ENCODE peak calls at places on chromosomes 7 and 10, in four cellular contexts. One of them, this sample, is unnamed.

GRCh38 chr10:103671561-103671960 is 178.1 kb downstream of the NEURL1 start:
- DNase-seq in CD8-positive, alpha-beta memory T cell: no peak
- DNase-seq in heart right ventricle: no peak
- DNase-seq in GM23248: no peak
- DNase-seq in this sample: no peak

GRCh38 chr10:30631188-30631587 is 1.6 kb upstream of the LYZL2 start:
- DNase-seq in GM23248: no peak
- DNase-seq in CD8-positive, alpha-beta memory T cell: no peak
- DNase-seq in heart right ventricle: no peak
- DNase-seq in this sample: no peak

GRCh38 chr10:48516878-48517277 is 88.0 kb downstream of the ARHGAP22 start:
- DNase-seq in CD8-positive, alpha-beta memory T cell: no peak
- DNase-seq in GM23248: no peak
- DNase-seq in heart right ventricle: no peak
- DNase-seq in this sample: no peak

GRCh38 chr7:22156205-22156604 is 200.7 kb downstream of the RAPGEF5 start:
- DNase-seq in CD8-positive, alpha-beta memory T cell: no peak
- DNase-seq in heart right ventricle: no peak
- DNase-seq in GM23248: peak; percentile 91
- DNase-seq in this sample: no peak

GRCh38 chr10:28327494-28327886 is 24.6 kb upstream of the MPP7 start:
- DNase-seq in CD8-positive, alpha-beta memory T cell: no peak
- DNase-seq in heart right ventricle: no peak
- DNase-seq in GM23248: peak; percentile 55
- DNase-seq in this sample: no peak

GRCh38 chr7:151795168-151795754 is 81.7 kb downstream of the PRKAG2 start:
- DNase-seq in GM23248: no peak
- DNase-seq in heart right ventricle: no peak
- DNase-seq in CD8-positive, alpha-beta memory T cell: peak; percentile 38
- DNase-seq in this sample: no peak

GRCh38 chr10:119871881-119872609 is 598 bp downstream of the MCMBP start:
- DNase-seq in heart right ventricle: peak; percentile 56
- DNase-seq in GM23248: peak; percentile 64
- DNase-seq in CD8-positive, alpha-beta memory T cell: peak; percentile 50
- DNase-seq in this sample: peak; percentile 88

GRCh38 chr10:35268323-35268722 is 68.0 kb upstream of the CCNY start:
- DNase-seq in CD8-positive, alpha-beta memory T cell: no peak
- DNase-seq in GM23248: no peak
- DNase-seq in heart right ventricle: no peak
- DNase-seq in this sample: no peak

GRCh38 chr7:139133335-139134139 is 24.0 kb upstream of the ZC3HAV1 start:
- DNase-seq in heart right ventricle: peak; percentile 87
- DNase-seq in CD8-positive, alpha-beta memory T cell: peak; percentile 83
- DNase-seq in GM23248: peak; percentile 96
- DNase-seq in this sample: peak; percentile 92

GRCh38 chr7:100686201-100686821 is 7.7 kb downstream of the GIGYF1 start:
- DNase-seq in heart right ventricle: no peak
- DNase-seq in CD8-positive, alpha-beta memory T cell: no peak
- DNase-seq in GM23248: no peak
- DNase-seq in this sample: no peak
- H3K4me1 ChIP-seq in heart right ventricle: peaks cover 17% of the 10 kb centered on the region
- H3K4me1 ChIP-seq in CD8-positive, alpha-beta memory T cell: peaks cover 11% of the 10 kb centered on the region
- H3K4me1 ChIP-seq in GM23248: peaks cover 8% of the 10 kb centered on the region
- H3K4me1 ChIP-seq in this sample: peaks cover 6% of the 10 kb centered on the region

GRCh38 chr7:6482743-6483119 is 35.0 kb upstream of the DAGLB start:
- DNase-seq in GM23248: peak; percentile 33
- DNase-seq in heart right ventricle: no peak
- DNase-seq in CD8-positive, alpha-beta memory T cell: no peak
- DNase-seq in this sample: no peak

GRCh38 chr7:6481445-6481844 is 33.7 kb upstream of the DAGLB start:
- DNase-seq in GM23248: no peak
- DNase-seq in CD8-positive, alpha-beta memory T cell: no peak
- DNase-seq in heart right ventricle: no peak
- DNase-seq in this sample: no peak

GRCh38 chr7:6480323-6480660 is 32.5 kb upstream of the DAGLB start:
- DNase-seq in GM23248: peak; percentile 54
- DNase-seq in CD8-positive, alpha-beta memory T cell: no peak
- DNase-seq in heart right ventricle: no peak
- DNase-seq in this sample: no peak

GRCh38 chr7:6479067-6479466 is 31.3 kb upstream of the DAGLB start:
- DNase-seq in CD8-positive, alpha-beta memory T cell: no peak
- DNase-seq in heart right ventricle: no peak
- DNase-seq in GM23248: no peak
- DNase-seq in this sample: no peak

GRCh38 chr7:6482307-6482706 is 34.6 kb upstream of the DAGLB start:
- DNase-seq in GM23248: peak; percentile 37
- DNase-seq in CD8-positive, alpha-beta memory T cell: no peak
- DNase-seq in heart right ventricle: no peak
- DNase-seq in this sample: no peak
- H3K4me3 ChIP-seq in GM23248: peak overlapping the region; percentile 90
- H3K4me3 ChIP-seq in CD8-positive, alpha-beta memory T cell: no peak overlapping the region
- H3K4me3 ChIP-seq in heart right ventricle: peak overlapping the region; percentile 85
- H3K4me3 ChIP-seq in this sample: no peak overlapping the region

DNA sequence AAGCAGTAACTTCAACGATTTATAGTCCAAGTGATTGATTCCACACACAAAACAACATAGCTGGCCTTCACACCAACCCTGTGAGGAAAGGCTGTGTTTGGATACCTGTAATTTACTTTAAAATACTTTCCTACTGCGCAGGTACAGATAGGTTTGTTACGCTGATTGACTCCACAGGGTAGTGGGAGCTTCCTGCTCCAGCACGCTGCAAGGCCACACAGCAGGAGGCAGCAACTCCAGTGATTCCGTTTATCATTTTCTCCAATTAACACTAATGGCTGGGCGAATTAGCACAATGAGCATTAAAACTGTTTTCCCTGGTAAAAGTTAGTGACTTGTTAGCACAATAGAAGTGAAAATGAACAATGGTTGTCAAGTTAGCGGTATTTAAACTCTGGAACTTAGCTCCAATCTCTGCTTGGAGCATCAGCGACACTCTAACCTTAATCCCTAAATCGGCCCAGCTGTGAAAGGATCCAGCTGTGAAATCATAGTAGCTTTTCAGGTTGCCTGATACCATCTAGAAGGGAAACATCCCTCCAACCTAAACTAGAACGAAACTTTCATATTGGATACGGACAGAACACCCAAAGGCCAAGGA is 945 bp downstream of the DCLRE1C start:
- DNase-seq in GM23248: peak; percentile 41
- DNase-seq in CD8-positive, alpha-beta memory T cell: no peak
- DNase-seq in heart right ventricle: no peak
- DNase-seq in this sample: no peak
- H3K27ac ChIP-seq in GM23248: peak overlapping the region; percentile 91
- H3K27ac ChIP-seq in CD8-positive, alpha-beta memory T cell: peak overlapping the region; percentile 78
- H3K27ac ChIP-seq in heart right ventricle: peak overlapping the region; percentile 91
- H3K27ac ChIP-seq in this sample: peak overlapping the region; percentile 90

GRCh38 chr7:4709187-4709586 is 27.1 kb downstream of the FOXK1 start:
- DNase-seq in CD8-positive, alpha-beta memory T cell: no peak
- DNase-seq in heart right ventricle: no peak
- DNase-seq in GM23248: no peak
- DNase-seq in this sample: peak; percentile 78
- H3K4me1 ChIP-seq in CD8-positive, alpha-beta memory T cell: peaks cover 8% of the 10 kb centered on the region
- H3K4me1 ChIP-seq in heart right ventricle: peaks cover 15% of the 10 kb centered on the region
- H3K4me1 ChIP-seq in GM23248: peaks cover 45% of the 10 kb centered on the region
- H3K4me1 ChIP-seq in this sample: peaks cover 68% of the 10 kb centered on the region

DNA sequence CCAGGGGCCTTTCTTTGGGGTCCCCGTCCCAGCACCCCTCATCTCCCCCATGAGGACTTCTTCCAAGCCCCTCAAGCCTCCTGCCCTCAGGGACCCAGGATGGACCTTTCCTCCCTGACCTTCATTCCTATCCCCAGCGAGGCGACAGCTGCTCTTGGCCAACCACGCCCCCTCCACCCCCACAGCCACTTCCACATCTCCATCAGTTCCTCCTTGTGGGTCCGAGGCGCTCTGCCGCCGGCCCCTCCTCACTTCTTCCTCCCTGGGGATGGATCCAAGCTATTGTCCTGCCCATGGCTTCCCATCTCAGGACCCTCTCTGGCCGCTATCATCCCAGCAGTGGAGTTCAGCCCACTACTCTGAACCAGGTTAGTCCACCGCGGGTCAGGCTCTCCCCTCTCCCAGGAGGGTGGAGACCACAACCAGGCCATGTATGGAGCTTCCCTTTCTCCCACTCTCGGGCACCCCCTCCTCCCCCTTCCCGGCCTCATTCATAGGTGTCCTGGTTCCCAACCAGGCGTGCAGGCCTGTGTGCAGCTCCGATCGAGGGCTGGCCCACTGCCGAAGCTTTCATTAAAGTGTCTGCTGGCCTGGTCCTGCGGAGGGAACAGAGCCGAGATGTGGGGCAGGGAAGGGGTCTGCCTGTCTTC is 1.7 kb upstream of the SH2B2 start:
- DNase-seq in heart right ventricle: peak; percentile 50
- DNase-seq in GM23248: no peak
- DNase-seq in CD8-positive, alpha-beta memory T cell: no peak
- DNase-seq in this sample: peak; percentile 80
- H3K4me3 ChIP-seq in heart right ventricle: peak overlapping the region; percentile 92
- H3K4me3 ChIP-seq in GM23248: no peak overlapping the region
- H3K4me3 ChIP-seq in CD8-positive, alpha-beta memory T cell: no peak overlapping the region
- H3K4me3 ChIP-seq in this sample: no peak overlapping the region